ENCODE peak calls at places on chromosome 10, in nine cellular contexts. S is transverse colon, P is IMR-90, G is body of pancreas, Y is breast epithelium, V is H1, U is heart left ventricle, O is adrenal gland, M is uterus. R is an unnamed sample.

GRCh38 chr10:49649294-49649693 is 30.2 kb upstream of the C10orf53 start:
- DNase-seq in S (no peak), P (no peak), G (no peak), Y (no peak), V (peak; percentile 61), U (no peak), O (no peak), M (no peak), R (peak; percentile 79)

GRCh38 chr10:1036341-1036791 is 10.7 kb upstream of the IDI2 start:
- DNase-seq in S (no peak), P (peak; percentile 87), G (no peak), Y (no peak), V (no peak), U (no peak), O (no peak), M (no peak), R (no peak)

GRCh38 chr10:16891375-16892313 is 74.4 kb upstream of the RSU1 start:
- DNase-seq in S (peak; percentile 47), P (peak; percentile 82), G (peak; percentile 51), Y (peak; percentile 45), V (peak; percentile 63), U (peak; percentile 57), O (peak; percentile 61), M (peak; percentile 69), R (no peak)

GRCh38 chr10:89163265-89163995 is 43.7 kb downstream of the CH25H start:
- DNase-seq in S (peak; percentile 41), P (no peak), G (peak; percentile 56), Y (peak; percentile 22), V (no peak), U (peak; percentile 25), O (peak; percentile 42), M (peak; percentile 33), R (peak; percentile 93)

GRCh38 chr10:103739039-103739764 is 116.2 kb downstream of the SH3PXD2A start:
- DNase-seq in S (peak; percentile 40), P (peak; percentile 98), G (peak; percentile 46), Y (peak; percentile 77), V (no peak), U (peak; percentile 63), O (no peak), M (peak; percentile 85), R (no peak)

GRCh38 chr10:32960022-32960421 is 2.0 kb upstream of the ITGB1 start:
- DNase-seq in S (no peak), P (no peak), G (no peak), Y (no peak), V (no peak), U (no peak), O (no peak), M (no peak), R (no peak)

GRCh38 chr10:3624367-3624766 is 160.6 kb downstream of the KLF6 start:
- DNase-seq in S (no peak), P (peak; percentile 88), G (no peak), Y (no peak), V (no peak), U (no peak), O (no peak), M (no peak), R (no peak)

GRCh38 chr10:125080296-125080695 is 80.1 kb downstream of the CTBP2 start:
- DNase-seq in S (no peak), P (no peak), G (no peak), Y (no peak), V (no peak), U (no peak), O (no peak), M (no peak), R (no peak)

GRCh38 chr10:79246606-79247275 is 100.5 kb upstream of the PPIF start:
- DNase-seq in S (no peak), P (no peak), G (peak; percentile 54), Y (no peak), V (no peak), U (peak; percentile 86), O (peak; percentile 62), M (peak; percentile 72), R (no peak)

GRCh38 chr10:112811741-112812551 is 138.1 kb upstream of the TCF7L2 start:
- DNase-seq in S (peak; percentile 58), P (peak; percentile 94), G (peak; percentile 62), Y (peak; percentile 60), V (peak; percentile 67), U (no peak), O (peak; percentile 63), M (peak; percentile 29), R (no peak)

GRCh38 chr10:89294840-89295239 is 7.0 kb upstream of the IFIT2 start:
- DNase-seq in S (no peak), P (no peak), G (no peak), Y (no peak), V (no peak), U (no peak), O (peak; percentile 56), M (no peak), R (no peak)

GRCh38 chr10:91198781-91199180 is 21.7 kb upstream of the PCGF5 start:
- DNase-seq in S (no peak), P (peak; percentile 85), G (peak; percentile 33), Y (no peak), V (no peak), U (no peak), O (peak; percentile 46), M (no peak), R (no peak)

GRCh38 chr10:35382096-35382495 is 45.8 kb downstream of the CCNY start:
- DNase-seq in S (no peak), P (no peak), G (no peak), Y (no peak), V (no peak), U (no peak), O (no peak), M (no peak), R (no peak)

GRCh38 chr10:100345570-100346330 is 1.3 kb upstream of the SCD start:
- DNase-seq in S (no peak), P (peak; percentile 74), G (no peak), Y (no peak), V (no peak), U (no peak), O (peak; percentile 79), M (no peak), R (no peak)

GRCh38 chr10:71720304-71720672 is 710 bp upstream of the C10orf105 start:
- DNase-seq in S (no peak), P (no peak), G (no peak), Y (no peak), V (no peak), U (no peak), O (no peak), M (no peak), R (no peak)

GRCh38 chr10:24727811-24728210 is 4.1 kb upstream of the ARHGAP21 start:
- DNase-seq in S (no peak), P (no peak), G (no peak), Y (no peak), V (no peak), U (no peak), O (no peak), M (no peak), R (no peak)

GRCh38 chr10:36624551-36625100 is 500.8 kb upstream of the ANKRD30A start:
- DNase-seq in S (no peak), P (no peak), G (no peak), Y (no peak), V (no peak), U (no peak), O (no peak), M (no peak), R (no peak)

GRCh38 chr10:48231699-48232315 is 42.7 kb downstream of the FRMPD2 start:
- DNase-seq in S (no peak), P (no peak), G (no peak), Y (no peak), V (peak; percentile 30), U (no peak), O (no peak), M (no peak), R (no peak)

GRCh38 chr10:97456686-97457065 is 10.7 kb downstream of the ZDHHC16 start:
- DNase-seq in S (no peak), P (no peak), G (no peak), Y (no peak), V (no peak), U (no peak), O (no peak), M (no peak), R (no peak)
- TF ChIP-seq POLR2A in S (no peak), P (no peak), G (no peak), Y (no peak), V (no peak), U (no peak), O (no peak), M (no peak), R (no peak)

GRCh38 chr10:123133511-123133910 is 2.3 kb upstream of the HMX3 start:
- DNase-seq in S (no peak), P (no peak), G (no peak), Y (no peak), V (no peak), U (no peak), O (no peak), M (no peak), R (no peak)

GRCh38 chr10:123132576-123133477 is 2.9 kb upstream of the HMX3 start:
- DNase-seq in S (peak; percentile 88), P (peak; percentile 76), G (peak; percentile 87), Y (peak; percentile 70), V (peak; percentile 96), U (peak; percentile 81), O (peak; percentile 90), M (peak; percentile 74), R (peak; percentile 96)

GRCh38 chr10:123134915-123135414 is 805 bp upstream of the HMX3 start:
- DNase-seq in S (no peak), P (no peak), G (no peak), Y (no peak), V (no peak), U (no peak), O (no peak), M (no peak), R (no peak)

GRCh38 chr10:123135415-123136141 is at the start of gene HMX3:
- DNase-seq in S (no peak), P (peak; percentile 23), G (no peak), Y (no peak), V (peak; percentile 85), U (no peak), O (no peak), M (no peak), R (no peak)

GRCh38 chr10:123134058-123134914 is 1.5 kb upstream of the HMX3 start:
- DNase-seq in S (no peak), P (no peak), G (no peak), Y (no peak), V (peak; percentile 64), U (no peak), O (no peak), M (no peak), R (no peak)
- H3K4me1 ChIP-seq in S (peaks cover 40% of the 10 kb centered on the region), P (peaks cover 2% of the 10 kb centered on the region), G (peaks cover 58% of the 10 kb centered on the region), Y (peaks cover 16% of the 10 kb centered on the region), V (peaks cover 17% of the 10 kb centered on the region), U (peaks cover 27% of the 10 kb centered on the region), O (peaks cover 20% of the 10 kb centered on the region), M (no peaks in the 10 kb centered on the region), R (peaks cover 45% of the 10 kb centered on the region)

GRCh38 chr10:15626937-15627336 is 92.8 kb downstream of the ITGA8 start:
- DNase-seq in S (no peak), P (no peak), G (no peak), Y (no peak), V (no peak), U (no peak), O (no peak), M (no peak), R (no peak)
- TF ChIP-seq POLR2A in S (no peak), P (no peak), G (no peak), Y (no peak), V (no peak), U (no peak), O (no peak), M (no peak), R (no peak)

DNA sequence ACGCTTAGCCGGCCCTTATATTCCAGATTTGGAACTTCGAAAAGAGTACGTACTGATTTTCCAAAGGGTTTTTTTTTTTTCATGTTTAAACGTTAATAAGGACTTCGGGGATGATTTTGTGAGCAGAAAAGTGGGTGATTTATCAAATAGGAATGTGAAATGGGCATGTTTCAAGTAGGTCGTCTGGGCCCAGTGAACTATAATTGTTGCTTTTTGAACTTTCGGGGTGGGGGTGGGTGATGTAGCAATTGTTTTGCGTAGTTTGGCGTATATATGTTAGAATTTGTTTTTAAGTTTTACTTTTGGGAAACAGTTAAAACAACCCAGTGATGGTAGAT is 299 bp upstream of the PBLD start:
- DNase-seq in S (no peak), P (peak; percentile 56), G (no peak), Y (no peak), V (no peak), U (no peak), O (no peak), M (no peak), R (no peak)
- H3K4me1 ChIP-seq in S (peaks cover 52% of the 10 kb centered on the region), P (peaks cover 12% of the 10 kb centered on the region), G (peaks cover 57% of the 10 kb centered on the region), Y (peaks cover 10% of the 10 kb centered on the region), V (peaks cover 5% of the 10 kb centered on the region), U (peaks cover 42% of the 10 kb centered on the region), O (peaks cover 48% of the 10 kb centered on the region), M (no peaks in the 10 kb centered on the region), R (peaks cover 50% of the 10 kb centered on the region)